ENCODE peak calls at places on chromosomes 12 and 14, in nine cellular contexts. I is H54, A is lower leg skin, W is HepG2, K is upper lobe of left lung, C is adrenal gland, D is ovary, X is IMR-90, Z is A549. S is an unnamed sample.

GRCh38 chr12:108302034-108302433 is 37.1 kb downstream of the CMKLR1 start:
- DNase-seq in K (no peak), C (no peak), W (no peak), I (no peak), Z (no peak), A (no peak), D (no peak), X (no peak), S (no peak)

GRCh38 chr12:56321027-56321426 is 5.2 kb upstream of the CNPY2 start:
- DNase-seq in D (no peak), C (peak; percentile 80), I (no peak), W (no peak), A (no peak), Z (no peak), K (no peak), X (peak; percentile 24), S (no peak)

GRCh38 chr14:23021969-23022368 is 12.0 kb upstream of the C14orf93 start:
- DNase-seq in Z (no peak), D (no peak), W (no peak), C (no peak), A (no peak), K (no peak), X (no peak), I (no peak), S (no peak)

GRCh38 chr14:96177766-96178377 is 26.8 kb upstream of the BDKRB2 start:
- DNase-seq in C (no peak), I (no peak), A (peak; percentile 51), Z (no peak), K (no peak), W (no peak), X (no peak), D (peak; percentile 62), S (no peak)

GRCh38 chr12:29131539-29131938 is 17.5 kb upstream of the FAR2 start:
- DNase-seq in I (no peak), C (peak; percentile 56), X (peak; percentile 30), D (no peak), K (no peak), A (no peak), Z (no peak), W (no peak), S (no peak)

GRCh38 chr14:36988989-36989388 is 183.4 kb downstream of the SLC25A21 start:
- DNase-seq in I (no peak), Z (no peak), X (no peak), C (no peak), K (no peak), D (no peak), A (no peak), W (no peak), S (no peak)

GRCh38 chr12:100267603-100268281 is 765 bp downstream of the SCYL2 start:
- DNase-seq in W (peak; percentile 12), I (no peak), Z (no peak), D (no peak), K (no peak), X (peak; percentile 37), C (peak; percentile 72), A (peak; percentile 19), S (no peak)

GRCh38 chr14:24861083-24861630 is 188.8 kb downstream of the STXBP6 start:
- DNase-seq in K (no peak), Z (no peak), A (no peak), I (no peak), X (peak; percentile 68), D (no peak), C (no peak), W (peak; percentile 43), S (no peak)

GRCh38 chr14:56976211-56976610 is 165.9 kb upstream of the OTX2 start:
- DNase-seq in K (no peak), Z (no peak), C (no peak), W (peak; percentile 66), A (no peak), X (no peak), D (no peak), I (no peak), S (no peak)

GRCh38 chr14:75793806-75794205 is 132.8 kb downstream of the TTLL5 start:
- DNase-seq in I (no peak), W (no peak), X (peak; percentile 20), A (no peak), K (no peak), C (no peak), Z (no peak), D (no peak), S (no peak)

GRCh38 chr14:94485944-94486841 is 10.2 kb upstream of the SERPINA9 start:
- DNase-seq in C (peak; percentile 55), A (peak; percentile 39), X (peak; percentile 46), I (peak; percentile 72), W (peak; percentile 48), K (peak; percentile 88), D (peak; percentile 79), Z (peak; percentile 63), S (no peak)

GRCh38 chr12:40473979-40474378 is 218.3 kb upstream of the CNTN1 start:
- DNase-seq in A (no peak), K (no peak), X (no peak), D (no peak), Z (no peak), I (no peak), W (no peak), C (no peak), S (no peak)

GRCh38 chr12:126742326-126742725 is 1524.6 kb upstream of the TMEM132C start:
- DNase-seq in C (no peak), X (no peak), I (no peak), D (no peak), W (no peak), A (no peak), K (no peak), Z (no peak), S (no peak)

GRCh38 chr12:126752021-126752420 is 1514.9 kb upstream of the TMEM132C start:
- DNase-seq in W (no peak), X (no peak), Z (no peak), C (no peak), I (no peak), A (no peak), D (no peak), K (no peak), S (no peak)

GRCh38 chr12:126747530-126748149 is 1519.3 kb upstream of the TMEM132C start:
- DNase-seq in C (peak; percentile 64), D (no peak), X (no peak), A (no peak), I (peak; percentile 55), K (peak; percentile 42), W (peak; percentile 9), Z (peak; percentile 36), S (no peak)
- TF ChIP-seq POLR2A in C (no peak), D (no peak), X (no peak), A (no peak), I (no peak), K (no peak), W (no peak), Z (no peak), S (no peak)

DNA sequence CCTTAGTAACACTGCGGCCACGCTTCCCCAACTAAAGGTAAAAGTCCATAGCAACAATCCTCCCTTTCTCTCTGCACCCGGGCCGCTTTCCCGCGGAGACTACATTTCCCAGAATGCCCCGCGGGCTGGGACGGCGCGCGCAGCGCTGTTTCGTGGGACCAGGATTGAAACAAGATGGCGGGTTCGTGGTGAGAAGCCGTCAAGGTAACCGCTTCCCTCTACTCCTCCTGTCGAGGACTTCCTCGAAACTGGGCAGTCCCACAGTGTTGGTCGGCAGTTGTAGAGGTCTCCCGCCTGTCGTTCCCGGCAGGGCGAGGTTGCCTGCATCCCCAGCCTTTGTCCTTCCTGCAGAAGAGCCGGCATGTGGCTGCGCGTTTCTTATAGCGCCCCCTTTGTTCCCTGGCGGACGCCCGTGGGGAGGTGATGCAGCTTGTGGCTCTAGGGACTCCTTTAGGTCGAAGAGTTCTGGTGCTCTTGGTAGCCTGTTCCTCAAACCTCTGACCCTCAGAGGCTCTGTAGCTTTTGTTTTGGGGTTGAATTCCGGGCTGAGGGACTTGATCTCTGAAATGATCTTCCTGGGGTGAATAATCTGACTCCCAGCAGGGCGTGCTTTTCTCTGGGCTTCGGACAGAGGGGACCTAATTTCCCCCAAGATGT is at the start of gene MRPL42:
- DNase-seq in D (peak; percentile 94), A (peak; percentile 88), Z (peak; percentile 84), K (peak; percentile 99), W (peak; percentile 85), X (peak; percentile 81), C (peak; percentile 96), I (peak; percentile 67), S (no peak)
- TF ChIP-seq POLR2A in D (peak; percentile 76), A (no peak), Z (peak; percentile 86), K (peak; percentile 42), W (peak; percentile 88), X (peak; percentile 87), C (peak; percentile 62), I (peak; percentile 72), S (no peak)

GRCh38 chr14:68293404-68293803 is 473.8 kb downstream of the RAD51B start:
- DNase-seq in I (no peak), X (no peak), A (no peak), K (no peak), C (no peak), W (no peak), D (no peak), Z (no peak), S (no peak)

GRCh38 chr14:68297871-68298468 is 478.4 kb downstream of the RAD51B start:
- DNase-seq in K (no peak), I (no peak), A (no peak), X (peak; percentile 38), C (no peak), W (peak; percentile 49), Z (no peak), D (no peak), S (no peak)

GRCh38 chr14:68292467-68293334 is 473.1 kb downstream of the RAD51B start:
- DNase-seq in D (no peak), C (no peak), I (no peak), X (no peak), W (no peak), Z (no peak), A (no peak), K (no peak), S (no peak)

GRCh38 chr14:68297011-68297410 is 477.4 kb downstream of the RAD51B start:
- DNase-seq in D (no peak), A (no peak), I (no peak), C (no peak), K (no peak), X (no peak), Z (no peak), W (no peak), S (no peak)

GRCh38 chr14:68295316-68295816 is 475.8 kb downstream of the RAD51B start:
- DNase-seq in Z (no peak), C (peak; percentile 78), D (peak; percentile 84), W (peak; percentile 98), A (no peak), X (no peak), K (no peak), I (no peak), S (no peak)
- TF ChIP-seq POLR2A in Z (no peak), C (no peak), D (no peak), W (no peak), A (no peak), X (no peak), K (no peak), I (no peak), S (no peak)

DNA sequence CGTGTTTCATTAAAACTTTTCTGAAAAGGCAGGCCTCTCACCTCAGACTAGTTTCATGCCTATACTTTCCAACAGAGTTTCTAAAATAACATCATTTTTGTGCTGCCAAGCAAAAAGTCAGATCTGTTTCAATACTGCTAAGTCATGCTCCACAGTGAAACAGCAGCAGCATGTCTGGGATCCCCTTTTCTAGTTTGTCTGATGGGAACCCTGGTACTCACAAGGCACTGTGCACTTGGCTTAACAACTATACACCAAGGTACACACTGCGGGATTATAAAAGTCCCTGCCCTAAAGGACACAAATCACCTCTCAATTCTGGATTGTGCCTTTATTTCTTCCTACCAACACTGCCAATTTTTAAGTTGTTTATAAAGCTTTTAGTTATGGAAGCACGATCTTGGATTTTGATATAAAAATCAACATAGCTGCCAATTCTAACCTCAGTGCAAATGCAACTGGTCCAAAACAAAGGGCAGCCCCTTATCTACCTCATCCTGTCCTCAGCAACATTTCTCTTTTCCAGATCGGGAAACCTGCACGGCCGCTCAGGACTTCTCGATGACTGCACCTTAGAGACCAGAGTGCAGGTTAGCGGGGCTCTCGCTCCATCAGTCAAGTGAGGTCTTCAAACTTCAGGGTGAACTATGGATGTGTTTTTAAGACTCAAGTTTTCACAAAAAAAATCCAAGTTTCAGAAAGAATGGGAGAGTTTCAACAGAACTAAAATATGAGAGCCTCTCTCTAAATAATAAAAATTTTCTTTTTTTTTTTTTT is 1.7 kb upstream of the EIF5 start:
- DNase-seq in X (no peak), A (no peak), Z (no peak), D (no peak), I (no peak), C (no peak), K (no peak), W (no peak), S (no peak)
- TF ChIP-seq POLR2A in X (no peak), A (no peak), Z (no peak), D (no peak), I (no peak), C (no peak), K (no peak), W (no peak), S (no peak)